ENCODE peak calls at places on chromosomes 7 and 10, in five cellular contexts. K is breast epithelium, B is GM23338, X is tibial nerve, I is suprapubic skin. H is an unnamed sample.

GRCh38 chr7:55140221-55140980 is 121.6 kb downstream of the EGFR start:
- DNase-seq in K (no peak), I (no peak), X (no peak), B (no peak), H (no peak)

GRCh38 chr7:157276091-157276561 is 60.7 kb upstream of the DNAJB6 start:
- DNase-seq in I (no peak), B (no peak), K (no peak), X (no peak), H (peak)

GRCh38 chr10:46559231-46559671 is 2.8 kb upstream of the GPRIN2 start:
- DNase-seq in K (no peak), I (peak), X (no peak), B (no peak), H (no peak)

GRCh38 chr7:45400680-45401079 is 173.5 kb upstream of the ADCY1 start:
- DNase-seq in B (no peak), X (no peak), K (no peak), I (no peak), H (no peak)

GRCh38 chr10:86285136-86285790 is 81.3 kb downstream of the GRID1 start:
- DNase-seq in K (peak), I (peak), X (no peak), B (no peak), H (peak)

GRCh38 chr10:124008187-124008970 is 85.0 kb downstream of the CHST15 start:
- DNase-seq in X (no peak), I (no peak), K (no peak), B (no peak), H (peak)

GRCh38 chr7:75688200-75689136 is 50.3 kb downstream of the HIP1 start:
- DNase-seq in X (no peak), B (no peak), K (no peak), I (peak), H (no peak)

GRCh38 chr10:79292789-79293746 is 54.2 kb upstream of the PPIF start:
- DNase-seq in I (no peak), K (no peak), B (peak), X (no peak), H (no peak)

GRCh38 chr7:22001345-22002004 is 55.8 kb upstream of the CDCA7L start:
- DNase-seq in K (no peak), B (peak), X (peak), I (no peak), H (no peak)

GRCh38 chr7:4774804-4775280 is 581 bp upstream of the AP5Z1 start:
- DNase-seq in K (peak), B (no peak), X (peak), I (no peak), H (no peak)

GRCh38 chr7:41774966-41775365 is 72.1 kb upstream of the INHBA start:
- DNase-seq in I (no peak), X (no peak), K (no peak), B (no peak), H (no peak)

GRCh38 chr10:67175354-67175753 is 249.5 kb downstream of the LRRTM3 start:
- DNase-seq in K (no peak), X (no peak), B (no peak), I (no peak), H (no peak)

GRCh38 chr10:90577569-90577968 is 280.3 kb downstream of the HTR7 start:
- DNase-seq in B (no peak), I (no peak), K (no peak), X (no peak), H (no peak)

GRCh38 chr10:97138174-97138573 is 47.6 kb downstream of the SLIT1 start:
- DNase-seq in I (no peak), K (no peak), B (peak), X (no peak), H (no peak)
- TF ChIP-seq CTCF in I (no peak), K (no peak), B (peak), X (no peak), H (no peak)

DNA sequence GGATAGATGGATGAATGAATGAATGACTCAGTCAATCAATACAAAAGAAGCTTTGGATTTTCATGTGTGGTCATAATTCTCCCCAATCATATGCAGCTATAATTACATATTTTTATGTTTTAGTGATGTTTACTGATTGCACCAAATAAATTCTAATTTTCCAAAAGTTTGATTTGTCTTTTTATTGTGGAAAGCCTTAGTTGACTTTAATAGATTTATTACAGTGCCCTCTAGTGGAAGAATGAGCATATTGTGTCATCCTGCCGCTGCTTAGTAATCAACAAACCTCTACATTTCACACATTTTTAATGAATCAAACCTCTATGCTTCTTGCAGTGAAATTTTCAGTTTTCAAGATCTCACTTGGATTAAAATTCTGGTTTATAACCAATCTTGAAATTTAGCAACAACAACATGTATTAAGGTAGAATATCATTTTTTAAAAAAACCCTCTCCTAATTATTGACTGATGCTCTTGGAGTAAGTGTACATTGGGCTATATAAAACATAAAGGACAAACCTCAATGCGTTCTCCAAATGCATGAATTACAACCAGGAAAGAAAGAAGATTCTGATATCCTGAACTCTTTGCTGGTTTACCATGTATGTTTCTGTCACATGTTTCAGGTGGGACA is 55.6 kb upstream of the PNLIP start:
- DNase-seq in X (no peak), I (no peak), B (peak), K (no peak), H (no peak)
- TF ChIP-seq CTCF in X (peak), I (peak), B (peak), K (no peak), H (peak)

GRCh38 chr10:133158756-133159610 is 1.0 kb upstream of the KNDC1 start:
- DNase-seq in B (peak), K (no peak), X (no peak), I (peak), H (peak)
- TF ChIP-seq CTCF in B (no peak), K (no peak), X (no peak), I (no peak), H (no peak)

GRCh38 chr10:121592155-121592890 is 5.9 kb downstream of the FGFR2 start:
- DNase-seq in B (no peak), I (no peak), X (no peak), K (no peak), H (peak)
- TF ChIP-seq CTCF in B (no peak), I (peak), X (no peak), K (no peak), H (peak)

GRCh38 chr10:71032887-71033286 is 144.5 kb upstream of the PCBD1 start:
- DNase-seq in I (no peak), B (no peak), X (no peak), K (no peak), H (no peak)

GRCh38 chr10:71029411-71029881 is 141.1 kb upstream of the PCBD1 start:
- DNase-seq in B (no peak), I (no peak), X (no peak), K (no peak), H (no peak)

GRCh38 chr10:71028066-71028465 is 139.7 kb upstream of the PCBD1 start:
- DNase-seq in I (no peak), B (no peak), K (no peak), X (no peak), H (no peak)

GRCh38 chr10:71033396-71033980 is 145.1 kb upstream of the PCBD1 start:
- DNase-seq in I (no peak), X (no peak), B (peak), K (no peak), H (no peak)

DNA sequence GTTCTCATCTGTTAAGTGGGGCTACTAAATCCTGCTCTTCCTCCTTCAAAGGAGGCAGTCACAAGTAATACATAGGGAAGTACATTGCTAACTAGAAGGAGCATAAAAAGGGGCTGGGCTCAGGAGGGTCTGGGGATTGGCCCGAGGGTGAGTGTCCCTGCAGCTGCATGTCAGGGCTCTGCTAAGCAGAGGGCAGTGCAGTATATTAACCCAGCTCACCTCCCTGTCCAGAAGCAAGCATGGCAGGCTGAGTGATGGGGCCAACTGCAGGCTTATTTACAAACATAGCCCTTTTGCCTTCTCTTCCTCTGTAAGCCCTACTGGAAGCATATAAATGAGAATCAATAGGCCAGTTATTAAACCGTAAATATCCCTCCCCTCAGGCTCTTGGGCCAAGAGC is 143.2 kb upstream of the PCBD1 start:
- DNase-seq in I (no peak), X (no peak), K (no peak), B (peak), H (no peak)
- TF ChIP-seq CTCF in I (no peak), X (no peak), K (no peak), B (no peak), H (no peak)

DNA sequence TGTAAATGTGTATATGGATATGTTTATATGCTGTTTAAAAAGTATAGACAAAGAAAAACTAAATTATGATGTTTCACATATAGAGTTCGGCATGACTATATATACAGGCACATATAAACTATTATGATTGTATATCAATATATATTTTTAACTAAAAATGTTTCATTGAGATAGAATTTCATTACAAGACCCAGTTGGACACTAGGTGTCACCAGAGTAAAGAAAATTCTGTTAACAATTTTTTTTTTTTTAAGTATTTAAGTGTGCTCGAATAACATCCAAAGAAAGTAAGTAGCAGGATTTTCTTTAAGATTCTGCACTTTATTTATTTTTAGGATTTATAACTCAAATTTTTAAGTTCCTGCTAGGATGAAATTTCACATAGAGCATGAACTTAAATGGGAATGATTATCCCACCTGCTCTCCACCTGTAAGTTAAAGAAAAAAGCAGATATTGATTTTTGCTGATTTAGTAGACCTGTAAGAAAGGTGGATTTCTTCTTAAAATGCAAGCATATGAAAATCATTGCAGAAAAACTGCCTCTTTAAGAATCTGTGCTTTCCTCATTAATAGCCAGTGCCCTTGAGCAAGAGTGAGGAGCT is 961.5 kb downstream of the PCDH15 start:
- DNase-seq in K (no peak), B (peak), I (no peak), X (no peak), H (no peak)
- TF ChIP-seq CTCF in K (peak), B (peak), I (no peak), X (peak), H (peak)

GRCh38 chr7:2920956-2921708 is 77.0 kb upstream of the GNA12 start:
- DNase-seq in X (no peak), K (no peak), I (no peak), B (no peak), H (no peak)

GRCh38 chr7:2922866-2923265 is 78.8 kb upstream of the GNA12 start:
- DNase-seq in B (no peak), X (no peak), I (no peak), K (no peak), H (no peak)

GRCh38 chr7:2922271-2922691 is 78.2 kb upstream of the GNA12 start:
- DNase-seq in K (no peak), I (no peak), X (no peak), B (no peak), H (no peak)

GRCh38 chr7:2923291-2923781 is 79.2 kb upstream of the GNA12 start:
- DNase-seq in X (no peak), B (no peak), I (no peak), K (no peak), H (no peak)

GRCh38 chr7:2921748-2922147 is 77.6 kb upstream of the GNA12 start:
- DNase-seq in K (no peak), X (no peak), B (peak), I (no peak), H (no peak)
- TF ChIP-seq CTCF in K (no peak), X (no peak), B (peak), I (no peak), H (peak)

DNA sequence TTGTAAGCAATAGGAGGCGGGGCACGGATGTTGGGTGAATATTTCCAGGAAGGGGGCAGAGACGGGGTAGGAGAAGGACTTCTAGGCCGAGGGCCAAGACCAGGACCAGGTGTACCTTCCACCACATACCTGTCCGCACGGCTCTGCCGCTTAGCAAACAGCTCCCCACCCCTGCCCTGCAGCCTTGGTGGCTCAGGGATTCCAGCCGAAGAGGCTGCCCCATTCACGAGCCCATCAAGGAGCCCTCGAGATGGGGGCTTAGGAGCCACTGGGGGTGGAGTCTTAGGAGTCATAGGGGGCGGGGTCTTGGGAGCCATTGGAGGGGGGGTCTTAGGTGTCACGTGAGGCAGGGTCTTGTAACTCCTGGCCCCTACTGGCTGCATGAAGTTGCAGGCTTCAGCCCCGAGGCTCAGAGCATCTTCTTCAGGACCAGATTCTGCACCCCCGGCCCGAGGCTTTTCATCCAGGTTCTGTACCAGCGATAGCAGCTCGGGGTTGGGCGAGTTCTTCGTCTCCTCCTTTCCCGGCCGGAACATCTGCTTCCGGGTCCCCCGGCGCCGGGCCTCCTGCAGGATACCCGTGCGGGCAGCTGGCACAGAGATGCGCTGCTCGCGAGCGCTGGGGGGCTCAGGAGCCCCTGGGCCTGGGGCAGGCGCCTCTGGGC is 6.1 kb upstream of the MYOZ1 start:
- DNase-seq in I (peak), K (peak), B (peak), X (peak), H (no peak)
- TF ChIP-seq CTCF in I (no peak), K (no peak), B (no peak), X (no peak), H (no peak)

GRCh38 chr7:121557034-121557892 is 161.2 kb upstream of the FAM3C start:
- DNase-seq in B (no peak), I (no peak), K (no peak), X (no peak), H (no peak)

GRCh38 chr7:121561717-121562116 is 165.6 kb upstream of the FAM3C start:
- DNase-seq in K (no peak), B (no peak), X (no peak), I (no peak), H (no peak)

GRCh38 chr7:121562274-121562673 is 166.2 kb upstream of the FAM3C start:
- DNase-seq in X (no peak), I (no peak), B (peak), K (no peak), H (no peak)

GRCh38 chr7:121558288-121558687 is 162.2 kb upstream of the FAM3C start:
- DNase-seq in B (peak), I (no peak), X (no peak), K (no peak), H (no peak)

DNA sequence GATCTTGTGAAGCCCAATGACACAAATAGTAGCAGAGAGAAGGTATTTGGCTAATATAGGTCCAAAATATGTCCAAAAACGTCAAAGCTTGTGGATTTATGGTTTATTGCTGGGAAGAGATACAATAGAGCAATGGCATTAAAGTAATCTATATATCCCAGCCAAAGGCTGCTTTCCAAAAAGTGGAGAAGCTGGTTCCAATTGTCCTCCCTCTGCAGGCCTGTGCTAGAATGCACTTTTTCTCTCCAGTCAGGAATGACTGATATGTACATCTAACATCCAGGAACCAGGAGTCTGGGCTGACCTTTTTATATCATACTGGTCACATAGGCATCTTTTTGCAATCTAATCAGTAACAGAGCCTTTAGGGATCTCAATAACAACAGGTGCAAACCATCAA is 167.1 kb upstream of the FAM3C start:
- DNase-seq in I (no peak), K (no peak), X (no peak), B (peak), H (no peak)
- TF ChIP-seq CTCF in I (peak), K (no peak), X (no peak), B (peak), H (peak)

GRCh38 chr7:49791089-49791741 is 17.8 kb downstream of the VWC2 start:
- DNase-seq in X (no peak), B (peak), K (no peak), I (no peak), H (no peak)
- TF ChIP-seq CTCF in X (no peak), B (peak), K (peak), I (peak), H (peak)

H was measured in chondrocyte.